ENCODE peak calls at places on chromosome 20, in nine cellular contexts. E is hepatocyte; T is M059J; L is fibroblast of the conjunctiva; Z is AG04450; G is activated CD4-positive, alpha-beta memory T cell treated with anti-CD3 and anti-CD28 coated beads for 36 hours; M is substantia nigra; D is left cardiac atrium; F is transverse colon. W is an unnamed sample.

GRCh38 chr20:21944227-21944626 is 238.8 kb downstream of the PAX1 start:
- DNase-seq in E (no peak), T (no peak), L (no peak), Z (no peak), G (no peak), M (no peak), D (no peak), F (no peak), W (no peak)

GRCh38 chr20:20832715-20833114 is 120.3 kb upstream of the RALGAPA2 start:
- DNase-seq in E (no peak), T (no peak), L (no peak), Z (no peak), G (no peak), M (no peak), D (no peak), F (no peak), W (no peak)

GRCh38 chr20:44382641-44383040 is 27.1 kb downstream of the HNF4A start:
- DNase-seq in E (no peak), T (peak), L (no peak), Z (no peak), G (no peak), M (no peak), D (no peak), F (no peak), W (no peak)

GRCh38 chr20:56414842-56415765 is 3.0 kb downstream of the CASS4 start:
- DNase-seq in E (no peak), T (no peak), L (peak), Z (peak), G (peak), M (no peak), D (no peak), F (no peak), W (no peak)

GRCh38 chr20:53883098-53883762 is 187.2 kb downstream of the BCAS1 start:
- DNase-seq in E (no peak), T (peak), L (no peak), Z (no peak), G (peak), M (no peak), D (no peak), F (no peak), W (no peak)

GRCh38 chr20:50292324-50293243 is 102.0 kb downstream of the CEBPB start:
- DNase-seq in E (peak), T (peak), L (peak), Z (peak), G (peak), M (peak), D (peak), F (peak), W (peak)

GRCh38 chr20:62122659-62123449 is 579 bp downstream of the LSM14B start:
- DNase-seq in E (peak), T (peak), L (peak), Z (no peak), G (peak), M (no peak), D (peak), F (peak), W (no peak)

GRCh38 chr20:62995898-62996595 is 10.7 kb downstream of the BHLHE23 start:
- DNase-seq in E (no peak), T (no peak), L (no peak), Z (no peak), G (no peak), M (no peak), D (no peak), F (no peak), W (no peak)

GRCh38 chr20:21503345-21503744 is 10.5 kb downstream of the NKX2-2 start:
- DNase-seq in E (no peak), T (peak), L (no peak), Z (no peak), G (peak), M (no peak), D (no peak), F (no peak), W (peak)

GRCh38 chr20:47795214-47795667 is 10.0 kb upstream of the SULF2 start:
- DNase-seq in E (no peak), T (peak), L (no peak), Z (no peak), G (no peak), M (peak), D (peak), F (no peak), W (no peak)

GRCh38 chr20:58907481-58908137 is 55.1 kb downstream of the GNAS start:
- DNase-seq in E (peak), T (peak), L (peak), Z (peak), G (peak), M (peak), D (peak), F (peak), W (peak)

GRCh38 chr20:62054451-62054953 is 11.2 kb downstream of the TAF4 start:
- DNase-seq in E (no peak), T (no peak), L (no peak), Z (no peak), G (no peak), M (no peak), D (no peak), F (no peak), W (no peak)

GRCh38 chr20:33009214-33010132 is 2.0 kb downstream of the BPIFB2 start:
- DNase-seq in E (no peak), T (no peak), L (no peak), Z (no peak), G (no peak), M (no peak), D (no peak), F (no peak), W (no peak)

GRCh38 chr20:17128206-17128605 is 98.6 kb upstream of the PCSK2 start:
- DNase-seq in E (no peak), T (no peak), L (no peak), Z (no peak), G (no peak), M (no peak), D (no peak), F (no peak), W (no peak)

GRCh38 chr20:63094767-63095499 is 88.2 kb upstream of the BHLHE23 start:
- DNase-seq in E (no peak), T (no peak), L (no peak), Z (no peak), G (no peak), M (no peak), D (peak), F (peak), W (no peak)

GRCh38 chr20:17568972-17569471 is 853 bp upstream of the DSTN start:
- DNase-seq in E (peak), T (peak), L (peak), Z (peak), G (peak), M (peak), D (peak), F (peak), W (peak)

GRCh38 chr20:47704746-47705496 is 80.4 kb downstream of the SULF2 start:
- DNase-seq in E (no peak), T (no peak), L (no peak), Z (no peak), G (no peak), M (no peak), D (peak), F (no peak), W (no peak)

GRCh38 chr20:25012616-25013189 is 20.2 kb upstream of the APMAP start:
- DNase-seq in E (no peak), T (no peak), L (no peak), Z (no peak), G (no peak), M (no peak), D (no peak), F (no peak), W (no peak)

GRCh38 chr20:63636752-63637633 is 10.1 kb upstream of the GMEB2 start:
- DNase-seq in E (no peak), T (no peak), L (no peak), Z (no peak), G (peak), M (no peak), D (no peak), F (no peak), W (no peak)

GRCh38 chr20:63133481-63134091 is 82.3 kb downstream of the YTHDF1 start:
- DNase-seq in E (no peak), T (no peak), L (no peak), Z (no peak), G (no peak), M (no peak), D (no peak), F (no peak), W (no peak)

GRCh38 chr20:21395039-21395665 is 2.2 kb downstream of the NKX2-4 start:
- DNase-seq in E (no peak), T (no peak), L (no peak), Z (no peak), G (no peak), M (no peak), D (no peak), F (no peak), W (no peak)

GRCh38 chr20:40880063-40880715 is 148.4 kb upstream of the TOP1 start:
- DNase-seq in E (no peak), T (peak), L (no peak), Z (no peak), G (no peak), M (no peak), D (no peak), F (no peak), W (no peak)

GRCh38 chr20:62364911-62365736 is 2.0 kb downstream of the LAMA5 start:
- DNase-seq in E (peak), T (peak), L (no peak), Z (no peak), G (no peak), M (no peak), D (peak), F (peak), W (no peak)

GRCh38 chr20:35992713-35993335 is 24.4 kb downstream of the CNBD2 start:
- DNase-seq in E (peak), T (peak), L (peak), Z (no peak), G (peak), M (peak), D (no peak), F (peak), W (peak)

GRCh38 chr20:41340327-41341055 is at the start of gene LPIN3:
- DNase-seq in E (peak), T (peak), L (peak), Z (no peak), G (peak), M (peak), D (peak), F (peak), W (peak)

GRCh38 chr20:13105864-13106457 is 97.2 kb downstream of the SPTLC3 start:
- DNase-seq in E (peak), T (peak), L (peak), Z (no peak), G (no peak), M (no peak), D (no peak), F (no peak), W (peak)

GRCh38 chr20:44990425-44990824 is 24.1 kb downstream of the STK4 start:
- DNase-seq in E (no peak), T (peak), L (no peak), Z (no peak), G (peak), M (no peak), D (no peak), F (no peak), W (no peak)

GRCh38 chr20:61525781-61526431 is 273.8 kb downstream of the CDH4 start:
- DNase-seq in E (no peak), T (peak), L (no peak), Z (peak), G (no peak), M (no peak), D (no peak), F (no peak), W (no peak)

GRCh38 chr20:24109008-24109407 is 120.4 kb upstream of the GGTLC1 start:
- DNase-seq in E (no peak), T (peak), L (no peak), Z (no peak), G (peak), M (no peak), D (no peak), F (peak), W (no peak)

GRCh38 chr20:8547035-8547649 is 415.1 kb downstream of the PLCB1 start:
- DNase-seq in E (no peak), T (no peak), L (no peak), Z (no peak), G (no peak), M (no peak), D (no peak), F (no peak), W (no peak)

GRCh38 chr20:3446779-3447178 is 24.0 kb upstream of the ATRN start:
- DNase-seq in E (no peak), T (peak), L (no peak), Z (no peak), G (no peak), M (no peak), D (no peak), F (no peak), W (no peak)

GRCh38 chr20:53737404-53738038 is 143.9 kb upstream of the ZNF217 start:
- DNase-seq in E (no peak), T (peak), L (no peak), Z (no peak), G (no peak), M (no peak), D (no peak), F (no peak), W (no peak)

W was measured in H54.